ENCODE peak calls at places on chromosomes 4 and X, in ten cellular contexts. B is GM23248, L is hepatocyte, W is HCT116, Y is fibroblast of lung, U is neural progenitor cell, F is SK-N-SH, X is PC-3, J is Karpas-422, V is K562. A is an unnamed sample.

GRCh38 chr4:1852904-1853623 is 2.9 kb downstream of the LETM1 start:
- DNase-seq in B (no peak), L (no peak), W (no peak), Y (no peak), U (no peak), F (no peak), X (no peak), J (no peak), V (no peak), A (no peak)

GRCh38 chr4:17310269-17310652 is 201.6 kb downstream of the QDPR start:
- DNase-seq in B (peak; percentile 57), L (no peak), W (no peak), Y (peak; percentile 81), U (no peak), F (no peak), X (no peak), J (no peak), V (no peak), A (peak; percentile 82)

GRCh38 chr4:109334596-109335105 is 32.2 kb upstream of the COL25A1 start:
- DNase-seq in B (no peak), L (no peak), W (no peak), Y (peak; percentile 9), U (no peak), F (no peak), X (no peak), J (no peak), V (no peak), A (no peak)

GRCh38 chr4:140865253-140865652 is 109.1 kb upstream of the TBC1D9 start:
- DNase-seq in B (no peak), L (no peak), W (no peak), Y (no peak), U (no peak), F (no peak), X (no peak), J (no peak), V (no peak), A (no peak)

GRCh38 chr4:180823116-180823515 is 1420.1 kb upstream of the TENM3 start:
- DNase-seq in B (no peak), L (no peak), W (no peak), Y (peak; percentile 48), U (no peak), F (no peak), X (no peak), J (no peak), V (no peak), A (no peak)

GRCh38 chr4:1194028-1194900 is 21.9 kb upstream of the SPON2 start:
- DNase-seq in B (no peak), L (peak; percentile 36), W (no peak), Y (no peak), U (no peak), F (peak; percentile 87), X (no peak), J (no peak), V (no peak), A (no peak)

GRCh38 chrX:65528705-65529340 is 5.8 kb downstream of the LAS1L start:
- DNase-seq in B (peak; percentile 29), L (peak; percentile 48), W (no peak), Y (peak; percentile 6), U (peak; percentile 50), F (peak; percentile 74), X (peak; percentile 61), J (peak; percentile 86), V (peak; percentile 68), A (peak; percentile 55)

GRCh38 chr4:1842993-1843448 is 12.9 kb downstream of the LETM1 start:
- DNase-seq in B (peak; percentile 95), L (no peak), W (no peak), Y (peak; percentile 93), U (no peak), F (no peak), X (peak; percentile 47), J (no peak), V (peak; percentile 8), A (no peak)

GRCh38 chrX:155841232-155841631 is 39.9 kb upstream of the VAMP7 start:
- DNase-seq in B (peak; percentile 1), L (no peak), W (no peak), Y (no peak), U (no peak), F (no peak), X (no peak), J (no peak), V (no peak), A (no peak)

GRCh38 chr4:54541426-54542118 is 116.2 kb upstream of the KIT start:
- DNase-seq in B (peak; percentile 57), L (no peak), W (no peak), Y (no peak), U (peak; percentile 29), F (no peak), X (no peak), J (no peak), V (peak; percentile 45), A (no peak)

GRCh38 chr4:103011378-103012025 is 8.0 kb downstream of the SLC9B1 start:
- DNase-seq in B (peak; percentile 46), L (peak; percentile 8), W (no peak), Y (peak; percentile 58), U (no peak), F (no peak), X (peak; percentile 41), J (no peak), V (peak; percentile 20), A (peak; percentile 30)

GRCh38 chrX:49106930-49107329 is 16.6 kb downstream of the GPKOW start:
- DNase-seq in B (peak; percentile 68), L (peak; percentile 38), W (no peak), Y (peak; percentile 42), U (peak; percentile 47), F (peak; percentile 54), X (peak; percentile 34), J (peak; percentile 63), V (no peak), A (no peak)

GRCh38 chrX:367349-367748 is 19.4 kb downstream of the PPP2R3B start:
- DNase-seq in B (no peak), L (no peak), W (no peak), Y (no peak), U (no peak), F (no peak), X (no peak), J (no peak), V (no peak), A (no peak)
- H3K79me2 ChIP-seq in B (no peaks in the 10 kb centered on the region), L (peaks cover 10% of the 10 kb centered on the region), W (no peaks in the 10 kb centered on the region), Y (no peaks in the 10 kb centered on the region), U (peaks cover 57% of the 10 kb centered on the region), F (peaks cover 3% of the 10 kb centered on the region), X (no peaks in the 10 kb centered on the region), J (peaks cover 71% of the 10 kb centered on the region), V (no peaks in the 10 kb centered on the region), A (no peaks in the 10 kb centered on the region)

GRCh38 chrX:100812216-100813158 is 7.7 kb upstream of the CSTF2 start:
- DNase-seq in B (no peak), L (no peak), W (no peak), Y (no peak), U (no peak), F (no peak), X (peak; percentile 6), J (no peak), V (no peak), A (no peak)
- H2AFZ ChIP-seq in B (no peak overlapping the region), L (no peak overlapping the region), W (no peak overlapping the region), Y (no peak overlapping the region), U (peak overlapping the region; percentile 50), F (no peak overlapping the region), X (peak overlapping the region; percentile 53), J (no peak overlapping the region), V (peak overlapping the region; percentile 68), A (no peak overlapping the region)

DNA sequence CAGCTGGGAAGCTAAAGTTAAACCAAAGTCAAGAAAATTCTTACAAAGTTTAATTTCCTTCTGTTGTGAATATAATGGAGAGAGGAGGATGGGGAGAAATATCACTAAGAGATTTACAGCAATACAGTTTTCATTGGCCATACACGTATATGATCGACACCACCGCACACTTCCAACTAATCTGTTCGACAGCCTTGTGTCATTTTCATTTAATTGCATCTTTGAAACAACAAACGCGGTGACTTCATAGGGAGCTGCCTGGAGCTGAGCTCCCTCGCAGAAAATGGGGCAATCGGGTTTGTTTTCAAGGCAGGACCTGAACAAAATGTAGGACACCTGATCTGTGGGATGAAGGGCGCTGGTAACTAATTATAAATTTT is 1.3 kb downstream of the PTPN13 start:
- DNase-seq in B (peak; percentile 78), L (peak; percentile 30), W (peak; percentile 8), Y (peak; percentile 45), U (peak; percentile 36), F (peak; percentile 12), X (peak; percentile 15), J (no peak), V (no peak), A (no peak)
- H3K4me3 ChIP-seq in B (peak overlapping the region; percentile 98), L (peak overlapping the region; percentile 92), W (peak overlapping the region; percentile 84), Y (peak overlapping the region; percentile 83), U (peak overlapping the region; percentile 91), F (peak overlapping the region; percentile 72), X (peak overlapping the region; percentile 98), J (no peak overlapping the region), V (no peak overlapping the region), A (peak overlapping the region; percentile 93)

DNA sequence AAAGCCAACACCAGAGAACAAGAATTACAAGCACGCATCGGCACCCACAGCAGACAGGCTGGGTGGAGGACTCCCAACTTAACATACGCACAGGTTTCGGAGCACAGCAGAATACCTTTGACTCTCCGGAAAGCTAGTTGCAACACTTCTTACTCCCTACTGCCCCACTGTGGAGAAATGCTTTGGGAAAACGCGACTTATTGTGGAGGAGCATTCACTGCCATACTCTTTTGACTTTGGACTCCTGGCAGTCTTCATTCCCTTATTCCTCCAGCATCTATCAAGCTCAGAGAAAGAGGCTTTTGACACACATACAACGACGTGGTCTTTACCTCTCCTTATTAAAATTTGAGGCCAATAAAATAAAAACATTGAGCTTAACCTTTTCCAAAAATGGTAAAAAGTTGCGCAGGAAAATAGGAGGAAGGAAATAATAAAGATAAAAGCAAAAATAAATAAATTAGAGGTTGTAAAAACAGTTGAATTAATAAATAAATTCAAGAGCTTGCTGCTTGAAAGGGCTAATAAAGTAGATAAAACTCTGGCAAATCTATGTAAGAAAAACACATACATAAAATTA is 41.4 kb upstream of the GPC3 start:
- DNase-seq in B (peak; percentile 28), L (peak; percentile 79), W (peak; percentile 10), Y (peak; percentile 5), U (peak; percentile 77), F (peak; percentile 31), X (peak; percentile 56), J (no peak), V (peak; percentile 10), A (peak; percentile 41)
- H3K79me2 ChIP-seq in B (no peaks in the 10 kb centered on the region), L (no peaks in the 10 kb centered on the region), W (no peaks in the 10 kb centered on the region), Y (no peaks in the 10 kb centered on the region), U (no peaks in the 10 kb centered on the region), F (no peaks in the 10 kb centered on the region), X (no peaks in the 10 kb centered on the region), J (no peaks in the 10 kb centered on the region), V (no peaks in the 10 kb centered on the region), A (no peaks in the 10 kb centered on the region)